ENCODE peak calls at places on chromosomes 6 and 20, in nine cellular contexts. U, E, N, X, R, L, Z, J and D are unnamed samples.

GRCh38 chr20:20295621-20296498 is 72.0 kb upstream of the INSM1 start:
- DNase-seq in N (no peak), R (no peak), E (no peak), X (no peak), L (no peak), U (no peak), J (peak; percentile 34), Z (no peak), D (no peak)

GRCh38 chr6:121157913-121158312 is 176.4 kb downstream of the TBC1D32 start:
- DNase-seq in R (no peak), E (no peak), L (no peak), N (no peak), J (no peak), Z (peak; percentile 49), U (no peak), X (no peak), D (no peak)

GRCh38 chr6:12761376-12762115 is 45.0 kb downstream of the PHACTR1 start:
- DNase-seq in N (no peak), L (no peak), E (no peak), R (no peak), J (peak; percentile 89), U (no peak), Z (peak; percentile 98), X (no peak), D (no peak)

GRCh38 chr20:35327074-35327976 is 35.1 kb upstream of the FAM83C start:
- DNase-seq in E (no peak), J (no peak), N (no peak), X (no peak), L (peak; percentile 77), U (no peak), Z (no peak), R (no peak), D (no peak)

GRCh38 chr6:24918641-24919403 is 16.9 kb downstream of the RIPOR2 start:
- DNase-seq in E (no peak), L (no peak), Z (no peak), R (no peak), J (no peak), X (no peak), U (no peak), N (no peak), D (peak; percentile 33)

GRCh38 chr6:170046786-170047626 is 243.9 kb downstream of the DLL1 start:
- DNase-seq in R (no peak), J (peak; percentile 72), L (no peak), E (peak; percentile 33), U (no peak), Z (no peak), N (no peak), X (no peak), D (no peak)

GRCh38 chr6:32050562-32050961 is 12.3 kb downstream of the CYP21A2 start:
- DNase-seq in N (no peak), E (no peak), X (no peak), U (no peak), Z (no peak), J (no peak), L (no peak), R (no peak), D (no peak)

GRCh38 chr6:81797594-81797993 is 45.1 kb upstream of the TENT5A start:
- DNase-seq in U (no peak), L (no peak), J (no peak), N (no peak), R (no peak), E (no peak), Z (no peak), X (no peak), D (no peak)

GRCh38 chr6:166365221-166365620 is 17.5 kb downstream of the MPC1 start:
- DNase-seq in U (no peak), N (no peak), Z (peak; percentile 81), L (no peak), X (no peak), E (no peak), J (no peak), R (no peak), D (no peak)

GRCh38 chr20:63574829-63575720 is 1.0 kb upstream of the HELZ2 start:
- DNase-seq in N (no peak), J (peak; percentile 32), R (no peak), Z (no peak), U (no peak), X (no peak), L (no peak), E (no peak), D (no peak)

GRCh38 chr6:83867527-83868161 is 8.2 kb downstream of the CYB5R4 start:
- DNase-seq in L (no peak), Z (peak; percentile 96), X (no peak), U (peak; percentile 37), J (peak; percentile 97), R (no peak), N (peak; percentile 27), E (peak; percentile 68), D (peak; percentile 20)

GRCh38 chr20:6704132-6704861 is 63.2 kb upstream of the BMP2 start:
- DNase-seq in R (peak; percentile 23), U (no peak), E (no peak), N (no peak), X (no peak), J (no peak), L (peak; percentile 59), Z (peak; percentile 78), D (no peak)

GRCh38 chr20:44450938-44451450 is 24.7 kb upstream of the TTPAL start:
- DNase-seq in N (no peak), U (no peak), E (no peak), Z (no peak), J (no peak), X (no peak), R (no peak), L (no peak), D (no peak)

GRCh38 chr20:21272279-21272678 is 30.9 kb upstream of the XRN2 start:
- DNase-seq in U (no peak), Z (peak; percentile 64), J (no peak), L (no peak), R (no peak), E (no peak), N (no peak), X (no peak), D (no peak)

GRCh38 chr6:75098709-75099108 is 107.1 kb downstream of the COL12A1 start:
- DNase-seq in L (peak; percentile 88), E (no peak), J (peak; percentile 93), X (no peak), R (no peak), U (no peak), Z (peak; percentile 98), N (no peak), D (no peak)

GRCh38 chr20:60131375-60131774 is 173.2 kb downstream of the CDH26 start:
- DNase-seq in N (no peak), J (peak; percentile 56), R (no peak), Z (no peak), X (no peak), L (no peak), U (no peak), E (no peak), D (no peak)

GRCh38 chr6:7042654-7043545 is 64.9 kb upstream of the RREB1 start:
- DNase-seq in E (no peak), X (no peak), N (peak; percentile 64), Z (no peak), L (no peak), R (no peak), U (no peak), J (peak; percentile 30), D (peak; percentile 59)

GRCh38 chr6:14333556-14334305 is 216.2 kb downstream of the CD83 start:
- DNase-seq in Z (peak; percentile 77), N (no peak), L (no peak), X (no peak), U (no peak), J (no peak), E (no peak), R (no peak), D (no peak)

GRCh38 chr6:161266866-161267265 is 7.0 kb downstream of the AGPAT4 start:
- DNase-seq in R (no peak), Z (no peak), N (no peak), J (no peak), U (no peak), L (no peak), X (no peak), E (no peak), D (no peak)

GRCh38 chr6:79586548-79586947 is 44.6 kb upstream of the SH3BGRL2 start:
- DNase-seq in Z (no peak), X (no peak), R (no peak), N (peak; percentile 24), E (no peak), J (peak; percentile 22), L (no peak), U (no peak), D (peak; percentile 68)

GRCh38 chr20:47574616-47575401 is 73.1 kb downstream of the NCOA3 start:
- DNase-seq in J (no peak), X (no peak), N (no peak), R (no peak), Z (peak; percentile 34), E (no peak), U (no peak), L (no peak), D (peak; percentile 83)

GRCh38 chr20:5400164-5400762 is 83.5 kb upstream of the PROKR2 start:
- DNase-seq in N (no peak), U (peak; percentile 67), Z (peak; percentile 12), R (no peak), L (no peak), X (no peak), E (no peak), J (no peak), D (peak; percentile 6)

GRCh38 chr20:60057123-60057865 is 99.1 kb downstream of the CDH26 start:
- DNase-seq in X (no peak), R (peak; percentile 63), U (peak; percentile 66), Z (peak; percentile 45), J (peak; percentile 74), E (peak; percentile 69), L (peak; percentile 55), N (peak; percentile 72), D (peak; percentile 90)

GRCh38 chr20:15162061-15162740 is 824.8 kb upstream of the FLRT3 start:
- DNase-seq in E (no peak), R (no peak), X (no peak), L (no peak), N (no peak), J (no peak), U (no peak), Z (no peak), D (no peak)

GRCh38 chr6:55255061-55255571 is 72.2 kb upstream of the GFRAL start:
- DNase-seq in Z (no peak), X (no peak), E (no peak), N (peak; percentile 73), J (no peak), R (no peak), L (no peak), U (no peak), D (peak; percentile 98)

GRCh38 chr6:71721642-71722041 is 164.7 kb upstream of the RIMS1 start:
- DNase-seq in R (no peak), L (no peak), U (no peak), J (peak; percentile 43), X (no peak), E (no peak), N (no peak), Z (peak; percentile 57), D (no peak)